ENCODE peak calls at places on chromosomes 16 and 17, in seven cellular contexts. B, L, V, Z, J, R and O are unnamed samples.

GRCh38 chr16:20976568-20976967 is 76.0 kb downstream of the LYRM1 start:
- DNase-seq in B (no peak), L (no peak), V (no peak), Z (no peak), J (no peak), R (no peak), O (no peak)

GRCh38 chr16:27439273-27440018 is 37.5 kb downstream of the IL21R start:
- DNase-seq in B (no peak), L (no peak), V (no peak), Z (no peak), J (no peak), R (no peak), O (peak)

GRCh38 chr16:23174622-23175021 is 7.9 kb upstream of the SCNN1G start:
- DNase-seq in B (no peak), L (no peak), V (no peak), Z (no peak), J (no peak), R (no peak), O (no peak)

GRCh38 chr16:65342231-65342866 is 220.5 kb upstream of the CDH11 start:
- DNase-seq in B (no peak), L (no peak), V (no peak), Z (no peak), J (no peak), R (no peak), O (no peak)

GRCh38 chr17:57465551-57465950 is 209.2 kb downstream of the MSI2 start:
- DNase-seq in B (no peak), L (no peak), V (no peak), Z (no peak), J (no peak), R (no peak), O (no peak)

GRCh38 chr16:66512589-66513404 is 37.1 kb downstream of the TK2 start:
- DNase-seq in B (no peak), L (no peak), V (no peak), Z (peak), J (no peak), R (no peak), O (no peak)

GRCh38 chr16:27405546-27406451 is 3.8 kb downstream of the IL21R start:
- DNase-seq in B (peak), L (no peak), V (no peak), Z (no peak), J (no peak), R (no peak), O (peak)

GRCh38 chr16:11833951-11834695 is 17.2 kb downstream of the RSL1D1 start:
- DNase-seq in B (no peak), L (no peak), V (no peak), Z (peak), J (no peak), R (no peak), O (no peak)

GRCh38 chr17:50263293-50264262 is 10.7 kb upstream of the TMEM92 start:
- DNase-seq in B (no peak), L (no peak), V (no peak), Z (no peak), J (no peak), R (no peak), O (no peak)

GRCh38 chr17:43940630-43941029 is 1.6 kb downstream of the PPY start:
- DNase-seq in B (peak), L (peak), V (no peak), Z (no peak), J (no peak), R (no peak), O (no peak)

GRCh38 chr17:31428512-31428911 is 37.0 kb downstream of the RAB11FIP4 start:
- DNase-seq in B (no peak), L (no peak), V (no peak), Z (no peak), J (no peak), R (no peak), O (no peak)

GRCh38 chr17:1577186-1577585 is 14.6 kb upstream of the PITPNA start:
- DNase-seq in B (no peak), L (no peak), V (no peak), Z (peak), J (peak), R (peak), O (peak)

GRCh38 chr16:69396187-69397061 is 10.6 kb upstream of the TERF2 start:
- DNase-seq in B (peak), L (peak), V (peak), Z (peak), J (peak), R (peak), O (peak)

GRCh38 chr16:28308794-28309535 is 16.6 kb downstream of the SBK1 start:
- DNase-seq in B (no peak), L (no peak), V (no peak), Z (no peak), J (peak), R (no peak), O (no peak)

GRCh38 chr16:56349086-56349415 is 76.3 kb downstream of the AMFR start:
- DNase-seq in B (no peak), L (no peak), V (no peak), Z (no peak), J (no peak), R (no peak), O (no peak)

GRCh38 chr16:57261806-57262205 is 16.7 kb downstream of the ARL2BP start:
- DNase-seq in B (no peak), L (no peak), V (no peak), Z (no peak), J (no peak), R (no peak), O (no peak)

GRCh38 chr17:7838291-7839075 is 4.5 kb downstream of the KDM6B start:
- DNase-seq in B (peak), L (no peak), V (no peak), Z (peak), J (no peak), R (no peak), O (peak)

GRCh38 chr16:72858611-72859493 is 189.1 kb downstream of the ZFHX3 start:
- DNase-seq in B (no peak), L (no peak), V (no peak), Z (no peak), J (no peak), R (no peak), O (peak)

GRCh38 chr16:35188288-35189155 is 1729.1 kb downstream of the TP53TG3F start:
- DNase-seq in B (no peak), L (no peak), V (no peak), Z (no peak), J (no peak), R (no peak), O (no peak)

GRCh38 chr17:39071573-39071972 is 79.9 kb downstream of the PLXDC1 start:
- DNase-seq in B (no peak), L (peak), V (no peak), Z (no peak), J (no peak), R (no peak), O (no peak)

GRCh38 chr17:13346081-13346533 is 255.6 kb downstream of the HS3ST3A1 start:
- DNase-seq in B (no peak), L (no peak), V (no peak), Z (peak), J (no peak), R (peak), O (no peak)

GRCh38 chr16:27720731-27721547 is 171.0 kb downstream of the KATNIP start:
- DNase-seq in B (no peak), L (peak), V (no peak), Z (no peak), J (peak), R (no peak), O (peak)

GRCh38 chr17:61168506-61168905 is 231.1 kb upstream of the TBX2 start:
- DNase-seq in B (no peak), L (no peak), V (no peak), Z (peak), J (no peak), R (no peak), O (no peak)

GRCh38 chr16:70678121-70678897 is 7.5 kb downstream of the MTSS2 start:
- DNase-seq in B (no peak), L (no peak), V (no peak), Z (no peak), J (no peak), R (no peak), O (peak)

GRCh38 chr16:85163278-85164112 is 51.2 kb upstream of the CIBAR2 start:
- DNase-seq in B (no peak), L (no peak), V (no peak), Z (no peak), J (no peak), R (no peak), O (no peak)

GRCh38 chr16:31191697-31192428 is 10.7 kb downstream of the PYCARD start:
- DNase-seq in B (no peak), L (no peak), V (no peak), Z (no peak), J (no peak), R (no peak), O (no peak)

GRCh38 chr16:84191466-84191865 is 509 bp downstream of the ADAD2 start:
- DNase-seq in B (no peak), L (no peak), V (no peak), Z (no peak), J (no peak), R (no peak), O (no peak)